ENCODE peak calls at places on chromosomes 1 and 21, in eight cellular contexts. E, M, F, W, B, Z, Q and R are unnamed samples.

GRCh38 chr1:12592496-12592895 is 25.5 kb downstream of the DHRS3 start:
- DNase-seq in Z (no peak), M (peak; percentile 42), W (no peak), B (no peak), E (no peak), Q (no peak), F (no peak), R (no peak)

GRCh38 chr1:198788561-198789064 is 149.8 kb downstream of the PTPRC start:
- DNase-seq in W (peak; percentile 32), M (peak; percentile 81), Z (no peak), E (no peak), Q (no peak), B (no peak), F (no peak), R (no peak)

GRCh38 chr21:15875286-15875685 is 145.5 kb downstream of the USP25 start:
- DNase-seq in E (no peak), Q (no peak), Z (no peak), F (no peak), M (no peak), B (no peak), W (no peak), R (no peak)

GRCh38 chr1:212254853-212255363 is 30.3 kb upstream of the PPP2R5A start:
- DNase-seq in B (no peak), M (no peak), W (peak; percentile 59), Q (no peak), Z (no peak), F (no peak), E (no peak), R (no peak)

GRCh38 chr1:42282867-42283583 is 52.0 kb downstream of the FOXJ3 start:
- DNase-seq in Z (no peak), F (no peak), M (no peak), W (no peak), Q (no peak), B (peak; percentile 30), E (peak; percentile 59), R (peak; percentile 29)

GRCh38 chr1:36239941-36240637 is 15.8 kb downstream of the THRAP3 start:
- DNase-seq in M (peak; percentile 69), Z (no peak), F (no peak), E (peak; percentile 45), W (peak; percentile 38), B (no peak), Q (no peak), R (no peak)

GRCh38 chr1:225710804-225711203 is 57.9 kb upstream of the ENAH start:
- DNase-seq in Q (no peak), Z (no peak), E (peak; percentile 22), B (peak; percentile 86), W (no peak), F (no peak), M (no peak), R (peak; percentile 87)

GRCh38 chr1:31749785-31750345 is 14.3 kb downstream of the ADGRB2 start:
- DNase-seq in B (no peak), Q (no peak), Z (no peak), E (no peak), W (no peak), M (no peak), F (no peak), R (no peak)

GRCh38 chr1:43853161-43853921 is 80.3 kb upstream of the ARTN start:
- DNase-seq in M (no peak), B (peak; percentile 85), E (peak; percentile 79), Z (peak; percentile 83), F (peak; percentile 70), W (no peak), Q (no peak), R (no peak)

GRCh38 chr1:213530607-213531320 is 457.0 kb upstream of the PROX1 start:
- DNase-seq in M (no peak), W (no peak), Q (no peak), E (no peak), F (no peak), B (no peak), Z (no peak), R (no peak)

GRCh38 chr1:4726620-4727341 is 72.4 kb downstream of the AJAP1 start:
- DNase-seq in Z (no peak), W (no peak), Q (no peak), B (no peak), E (no peak), M (no peak), F (no peak), R (no peak)

GRCh38 chr1:118077331-118078055 is 107.5 kb downstream of the SPAG17 start:
- DNase-seq in E (peak; percentile 44), B (no peak), W (no peak), F (no peak), Q (no peak), M (peak; percentile 51), Z (peak; percentile 23), R (no peak)

GRCh38 chr1:165737196-165737595 is 31.5 kb downstream of the TMCO1 start:
- DNase-seq in M (no peak), Z (no peak), W (no peak), Q (no peak), F (no peak), B (peak; percentile 5), E (peak; percentile 45), R (no peak)

GRCh38 chr1:54403808-54404261 is 2.4 kb downstream of the SSBP3 start:
- DNase-seq in E (peak; percentile 84), B (peak; percentile 65), M (no peak), Q (no peak), Z (no peak), W (no peak), F (no peak), R (no peak)

GRCh38 chr1:193058529-193059281 is 455 bp downstream of the UCHL5 start:
- DNase-seq in B (peak; percentile 50), Q (no peak), M (no peak), Z (peak; percentile 73), F (peak; percentile 59), E (peak; percentile 56), W (peak; percentile 54), R (no peak)

GRCh38 chr1:227316456-227316855 is 1.8 kb downstream of the CDC42BPA start:
- DNase-seq in Q (no peak), F (no peak), M (no peak), E (no peak), Z (no peak), B (no peak), W (no peak), R (no peak)

GRCh38 chr1:41504126-41505035 is 19.9 kb upstream of the EDN2 start:
- DNase-seq in Z (peak; percentile 66), B (peak; percentile 69), W (no peak), M (no peak), Q (no peak), E (peak; percentile 68), F (no peak), R (no peak)

GRCh38 chr1:151820940-151821339 is 10.7 kb downstream of the RORC start:
- DNase-seq in Q (no peak), W (no peak), E (no peak), Z (peak; percentile 52), B (no peak), F (no peak), M (no peak), R (no peak)

GRCh38 chr1:17198476-17199258 is 6.3 kb upstream of the PADI1 start:
- DNase-seq in B (peak; percentile 20), M (no peak), W (no peak), Z (no peak), F (no peak), E (no peak), Q (no peak), R (no peak)

GRCh38 chr1:13604191-13604590 is 20.6 kb downstream of the PDPN start:
- DNase-seq in W (no peak), E (no peak), Z (no peak), B (no peak), Q (no peak), F (no peak), M (peak; percentile 54), R (no peak)

GRCh38 chr1:13605159-13605558 is 21.5 kb downstream of the PDPN start:
- DNase-seq in W (no peak), M (no peak), B (peak; percentile 89), F (no peak), Q (peak; percentile 91), E (peak; percentile 36), Z (no peak), R (no peak)

DNA sequence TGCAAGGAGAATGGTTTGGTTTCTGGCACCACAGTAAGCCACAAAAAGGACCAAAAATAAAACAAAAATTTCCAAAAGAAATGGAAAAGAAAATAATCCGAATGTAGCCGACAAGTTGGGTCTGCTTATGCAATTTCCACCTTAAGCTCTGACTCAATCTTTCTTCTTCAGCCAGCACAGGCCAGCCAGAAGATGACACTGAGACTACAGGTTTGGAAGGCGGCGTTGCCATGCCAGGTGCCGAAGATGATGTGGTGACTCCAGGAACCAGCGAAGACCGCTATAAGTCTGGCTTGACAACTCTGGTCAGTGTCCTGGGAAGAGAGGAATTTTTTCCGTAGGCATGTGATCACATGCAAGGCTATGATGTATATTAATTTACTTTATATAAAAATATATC is 23.4 kb downstream of the PDPN start:
- DNase-seq in E (no peak), B (no peak), Q (no peak), F (no peak), M (no peak), Z (no peak), W (no peak), R (no peak)
- H3K36me3 ChIP-seq in E (peaks cover 1% of the 10 kb centered on the region), B (no peaks in the 10 kb centered on the region), Q (no peaks in the 10 kb centered on the region), F (no peaks in the 10 kb centered on the region), M (no peaks in the 10 kb centered on the region), Z (no peaks in the 10 kb centered on the region), W (no peaks in the 10 kb centered on the region), R (no peaks in the 10 kb centered on the region)

GRCh38 chr1:214808845-214809460 is 206.0 kb downstream of the CENPF start:
- DNase-seq in F (no peak), M (peak; percentile 50), B (peak; percentile 24), Q (no peak), W (no peak), E (peak; percentile 62), Z (no peak), R (no peak)
- TF ChIP-seq CTCF in F (no peak), M (peak; percentile 63), B (peak; percentile 40), Q (peak; percentile 42), W (no peak), E (peak; percentile 57), Z (peak; percentile 30), R (peak; percentile 50)

GRCh38 chr1:2233468-2233867 is 5.3 kb downstream of the SKI start:
- DNase-seq in Q (no peak), Z (no peak), E (no peak), F (no peak), M (no peak), B (no peak), W (no peak), R (no peak)

GRCh38 chr1:2231667-2232254 is 3.6 kb downstream of the SKI start:
- DNase-seq in F (peak; percentile 83), E (peak; percentile 81), W (no peak), M (peak; percentile 75), Z (no peak), B (peak; percentile 54), Q (no peak), R (no peak)

GRCh38 chr1:2232916-2233438 is 4.9 kb downstream of the SKI start:
- DNase-seq in F (no peak), Z (no peak), B (no peak), E (no peak), W (no peak), Q (no peak), M (no peak), R (no peak)

GRCh38 chr1:2230781-2231666 is 2.9 kb downstream of the SKI start:
- DNase-seq in M (no peak), Z (no peak), Q (no peak), E (no peak), W (no peak), F (peak; percentile 73), B (no peak), R (no peak)

GRCh38 chr1:2232255-2232915 is 4.3 kb downstream of the SKI start:
- DNase-seq in F (no peak), E (no peak), Z (no peak), Q (no peak), B (no peak), M (no peak), W (no peak), R (no peak)
- H3K4me3 ChIP-seq in F (peak overlapping the region; percentile 82), E (peak overlapping the region; percentile 31), Z (no peak overlapping the region), Q (peak overlapping the region; percentile 80), B (peak overlapping the region; percentile 91), M (no peak overlapping the region), W (no peak overlapping the region), R (peak overlapping the region; percentile 82)

GRCh38 chr1:57172040-57172439 is 206.2 kb upstream of the C8B start:
- DNase-seq in F (no peak), B (no peak), E (no peak), W (no peak), Q (no peak), M (no peak), Z (no peak), R (no peak)
- H3K36me3 ChIP-seq in F (no peaks in the 10 kb centered on the region), B (no peaks in the 10 kb centered on the region), E (no peaks in the 10 kb centered on the region), W (no peaks in the 10 kb centered on the region), Q (no peaks in the 10 kb centered on the region), M (no peaks in the 10 kb centered on the region), Z (no peaks in the 10 kb centered on the region), R (no peaks in the 10 kb centered on the region)